ENCODE peak calls at places on chromosomes 12 and 14, in eight cellular contexts. V is NCI-H1092 treated with DMSO at 0.1 percent for 48 hours, W is aorta, C is GM20000, T is NCI-H1048, Z is hippocampal formation, L is breast epithelium, J is GM23248. M is an unnamed sample.
A peak's percentile ranks its signal among the peaks of the same experiment; 100 is the strongest.

GRCh38 chr12:108019862-108020261 is 109.2 kb upstream of the WSCD2 start:
- DNase-seq in V (no peak), W (no peak), C (no peak), T (no peak), Z (no peak), L (no peak), J (no peak), M (no peak)

GRCh38 chr12:65902504-65902903 is 78.2 kb downstream of the HMGA2 start:
- DNase-seq in V (no peak), W (no peak), C (peak; percentile 53), T (no peak), Z (no peak), L (no peak), J (peak; percentile 49), M (peak; percentile 62)

GRCh38 chr12:89451876-89452275 is 72.7 kb downstream of the GALNT4 start:
- DNase-seq in V (no peak), W (no peak), C (no peak), T (no peak), Z (no peak), L (no peak), J (peak; percentile 92), M (no peak)

GRCh38 chr12:113002676-113003075 is 24.4 kb downstream of the OAS2 start:
- DNase-seq in V (no peak), W (no peak), C (no peak), T (no peak), Z (no peak), L (no peak), J (no peak), M (no peak)

GRCh38 chr12:48998497-48999353 is 450 bp downstream of the DDN start:
- DNase-seq in V (no peak), W (no peak), C (peak; percentile 73), T (no peak), Z (no peak), L (no peak), J (peak; percentile 65), M (peak; percentile 61)

GRCh38 chr14:104603623-104604401 is 760 bp downstream of the TMEM179 start:
- DNase-seq in V (peak; percentile 51), W (no peak), C (peak; percentile 26), T (no peak), Z (no peak), L (peak; percentile 36), J (no peak), M (no peak)

GRCh38 chr12:131065801-131066200 is 112.1 kb downstream of the ADGRD1 start:
- DNase-seq in V (no peak), W (peak; percentile 37), C (no peak), T (no peak), Z (no peak), L (no peak), J (no peak), M (no peak)

GRCh38 chr14:105013150-105013787 is 7.6 kb downstream of the CDCA4 start:
- DNase-seq in V (peak; percentile 27), W (peak; percentile 78), C (no peak), T (no peak), Z (no peak), L (no peak), J (peak; percentile 47), M (peak; percentile 60)

GRCh38 chr12:130121246-130122005 is 40.8 kb upstream of the FZD10 start:
- DNase-seq in V (no peak), W (no peak), C (no peak), T (no peak), Z (no peak), L (no peak), J (peak; percentile 5), M (no peak)

GRCh38 chr14:51444381-51445000 is 204.4 kb downstream of the TMX1 start:
- DNase-seq in V (no peak), W (no peak), C (no peak), T (no peak), Z (peak; percentile 44), L (no peak), J (no peak), M (no peak)

GRCh38 chr12:119660074-119660473 is 7.9 kb upstream of the PRKAB1 start:
- DNase-seq in V (no peak), W (no peak), C (no peak), T (no peak), Z (no peak), L (no peak), J (no peak), M (no peak)

GRCh38 chr14:59343585-59343984 is 121.6 kb downstream of the GPR135 start:
- DNase-seq in V (peak; percentile 75), W (peak; percentile 80), C (no peak), T (no peak), Z (no peak), L (no peak), J (no peak), M (no peak)

GRCh38 chr12:108313609-108314331 is 25.3 kb downstream of the CMKLR1 start:
- DNase-seq in V (no peak), W (no peak), C (no peak), T (no peak), Z (no peak), L (no peak), J (no peak), M (no peak)

GRCh38 chr12:50362671-50363070 is 33.7 kb downstream of the FAM186A start:
- DNase-seq in V (no peak), W (no peak), C (no peak), T (no peak), Z (no peak), L (no peak), J (no peak), M (no peak)

GRCh38 chr14:22177870-22178269 is 411.2 kb downstream of the DAD1 start:
- DNase-seq in V (no peak), W (no peak), C (no peak), T (no peak), Z (no peak), L (no peak), J (no peak), M (no peak)

GRCh38 chr12:122423258-122424165 is 1.0 kb upstream of the CLIP1 start:
- DNase-seq in V (peak; percentile 39), W (peak; percentile 57), C (peak; percentile 45), T (no peak), Z (peak; percentile 46), L (no peak), J (peak; percentile 47), M (peak; percentile 53)

GRCh38 chr14:98731701-98732100 is 540.3 kb downstream of the BCL11B start:
- DNase-seq in V (no peak), W (no peak), C (no peak), T (no peak), Z (no peak), L (no peak), J (no peak), M (no peak)

GRCh38 chr12:64082866-64083268 is 139.2 kb downstream of the KICS2 start:
- DNase-seq in V (peak; percentile 31), W (no peak), C (no peak), T (no peak), Z (no peak), L (no peak), J (no peak), M (no peak)

GRCh38 chr12:44459569-44459968 is 416.5 kb downstream of the NELL2 start:
- DNase-seq in V (no peak), W (no peak), C (no peak), T (no peak), Z (no peak), L (no peak), J (no peak), M (no peak)

GRCh38 chr14:69152181-69152943 is 557 bp downstream of the DCAF5 start:
- DNase-seq in V (peak; percentile 70), W (peak; percentile 73), C (peak; percentile 55), T (no peak), Z (no peak), L (no peak), J (peak; percentile 62), M (peak; percentile 41)

GRCh38 chr14:52950898-52951729 is at the start of gene FERMT2:
- DNase-seq in V (peak; percentile 88), W (peak; percentile 95), C (peak; percentile 85), T (peak; percentile 64), Z (peak; percentile 88), L (peak; percentile 83), J (peak; percentile 92), M (no peak)

GRCh38 chr14:23449314-23449713 is 13.9 kb upstream of the MYH7 start:
- DNase-seq in V (no peak), W (no peak), C (no peak), T (no peak), Z (no peak), L (no peak), J (no peak), M (no peak)

GRCh38 chr12:14775652-14776020 is 27.6 kb downstream of the WBP11 start:
- DNase-seq in V (no peak), W (no peak), C (no peak), T (no peak), Z (no peak), L (no peak), J (peak; percentile 80), M (no peak)

GRCh38 chr12:131378861-131379665 is 331.8 kb upstream of the SFSWAP start:
- DNase-seq in V (no peak), W (no peak), C (no peak), T (no peak), Z (no peak), L (no peak), J (no peak), M (no peak)